ENCODE peak calls at places on chromosomes 4 and X, in seven cellular contexts. One of them, this sample, is unnamed.

GRCh38 chrX:19544693-19545305 is 29.5 kb upstream of the MAP3K15 start:
- DNase-seq in neural progenitor cell: peak; percentile 55
- DNase-seq in SK-N-SH: peak; percentile 76
- DNase-seq in MM.1S: peak; percentile 55
- DNase-seq in PC-3: peak; percentile 76
- DNase-seq in hepatocyte: peak; percentile 71
- DNase-seq in GM23248: peak; percentile 59
- DNase-seq in this sample: peak; percentile 58

GRCh38 chr4:12852338-12853307 is 631.5 kb downstream of the RAB28 start:
- DNase-seq in SK-N-SH: peak; percentile 32
- DNase-seq in PC-3: peak; percentile 73
- DNase-seq in neural progenitor cell: peak; percentile 73
- DNase-seq in GM23248: peak; percentile 81
- DNase-seq in hepatocyte: peak; percentile 83
- DNase-seq in MM.1S: peak; percentile 77
- DNase-seq in this sample: peak; percentile 44

GRCh38 chr4:110196871-110197420 is 1.5 kb downstream of the ELOVL6 start:
- DNase-seq in MM.1S: peak; percentile 51
- DNase-seq in hepatocyte: no peak
- DNase-seq in PC-3: peak; percentile 10
- DNase-seq in neural progenitor cell: peak; percentile 79
- DNase-seq in SK-N-SH: peak; percentile 75
- DNase-seq in GM23248: peak; percentile 70
- DNase-seq in this sample: peak; percentile 73

GRCh38 chr4:12911723-12912324 is 572.3 kb downstream of the RAB28 start:
- DNase-seq in neural progenitor cell: no peak
- DNase-seq in MM.1S: no peak
- DNase-seq in GM23248: no peak
- DNase-seq in PC-3: no peak
- DNase-seq in SK-N-SH: no peak
- DNase-seq in hepatocyte: no peak
- DNase-seq in this sample: no peak

GRCh38 chr4:154741877-154742851 is 1.6 kb upstream of the LRAT start:
- DNase-seq in hepatocyte: peak; percentile 32
- DNase-seq in MM.1S: no peak
- DNase-seq in GM23248: peak; percentile 14
- DNase-seq in neural progenitor cell: peak; percentile 89
- DNase-seq in PC-3: no peak
- DNase-seq in SK-N-SH: peak; percentile 30
- DNase-seq in this sample: no peak

GRCh38 chr4:76354517-76355473 is 48.3 kb downstream of the STBD1 start:
- DNase-seq in MM.1S: no peak
- DNase-seq in hepatocyte: no peak
- DNase-seq in PC-3: no peak
- DNase-seq in GM23248: no peak
- DNase-seq in neural progenitor cell: no peak
- DNase-seq in SK-N-SH: no peak
- DNase-seq in this sample: no peak

GRCh38 chrX:150200820-150201287 is 162.3 kb upstream of the MAMLD1 start:
- DNase-seq in hepatocyte: peak; percentile 71
- DNase-seq in PC-3: peak; percentile 98
- DNase-seq in neural progenitor cell: no peak
- DNase-seq in SK-N-SH: peak; percentile 26
- DNase-seq in MM.1S: no peak
- DNase-seq in GM23248: peak; percentile 97
- DNase-seq in this sample: no peak

GRCh38 chrX:12452268-12452667 is 314.0 kb downstream of the FRMPD4 start:
- DNase-seq in GM23248: no peak
- DNase-seq in neural progenitor cell: no peak
- DNase-seq in MM.1S: no peak
- DNase-seq in SK-N-SH: no peak
- DNase-seq in hepatocyte: no peak
- DNase-seq in PC-3: no peak
- DNase-seq in this sample: no peak

GRCh38 chrX:53268173-53268572 is 13.2 kb downstream of the IQSEC2 start:
- DNase-seq in MM.1S: no peak
- DNase-seq in PC-3: no peak
- DNase-seq in GM23248: no peak
- DNase-seq in SK-N-SH: no peak
- DNase-seq in hepatocyte: no peak
- DNase-seq in neural progenitor cell: no peak
- DNase-seq in this sample: no peak

GRCh38 chrX:68429216-68429615 is 4.1 kb downstream of the OPHN1 start:
- DNase-seq in hepatocyte: no peak
- DNase-seq in PC-3: peak; percentile 77
- DNase-seq in SK-N-SH: no peak
- DNase-seq in neural progenitor cell: no peak
- DNase-seq in MM.1S: no peak
- DNase-seq in GM23248: peak; percentile 80
- DNase-seq in this sample: no peak

GRCh38 chr4:175385797-175386196 is 426.3 kb downstream of the GPM6A start:
- DNase-seq in SK-N-SH: no peak
- DNase-seq in MM.1S: no peak
- DNase-seq in GM23248: peak; percentile 12
- DNase-seq in PC-3: no peak
- DNase-seq in hepatocyte: no peak
- DNase-seq in neural progenitor cell: no peak
- DNase-seq in this sample: no peak

GRCh38 chrX:141669689-141670088 is 28.9 kb downstream of the SPANXD start:
- DNase-seq in PC-3: no peak
- DNase-seq in SK-N-SH: no peak
- DNase-seq in GM23248: no peak
- DNase-seq in MM.1S: no peak
- DNase-seq in hepatocyte: no peak
- DNase-seq in neural progenitor cell: no peak
- DNase-seq in this sample: no peak

GRCh38 chr4:84221704-84222103 is 277.4 kb downstream of the NKX6-1 start:
- DNase-seq in SK-N-SH: no peak
- DNase-seq in PC-3: no peak
- DNase-seq in hepatocyte: no peak
- DNase-seq in GM23248: no peak
- DNase-seq in MM.1S: no peak
- DNase-seq in neural progenitor cell: no peak
- DNase-seq in this sample: no peak

GRCh38 chr4:94126669-94127068 is 81.0 kb upstream of the SMARCAD1 start:
- DNase-seq in GM23248: peak; percentile 2
- DNase-seq in MM.1S: peak; percentile 33
- DNase-seq in neural progenitor cell: peak; percentile 21
- DNase-seq in SK-N-SH: peak; percentile 40
- DNase-seq in PC-3: peak; percentile 14
- DNase-seq in hepatocyte: peak; percentile 16
- DNase-seq in this sample: no peak

GRCh38 chr4:55910140-55910539 is 38.6 kb upstream of the CEP135 start:
- DNase-seq in GM23248: peak; percentile 63
- DNase-seq in SK-N-SH: no peak
- DNase-seq in hepatocyte: no peak
- DNase-seq in MM.1S: no peak
- DNase-seq in neural progenitor cell: no peak
- DNase-seq in PC-3: peak; percentile 36
- DNase-seq in this sample: no peak

GRCh38 chrX:24672701-24673190 is 21.0 kb upstream of the POLA1 start:
- DNase-seq in SK-N-SH: no peak
- DNase-seq in PC-3: no peak
- DNase-seq in hepatocyte: peak; percentile 69
- DNase-seq in MM.1S: no peak
- DNase-seq in GM23248: no peak
- DNase-seq in neural progenitor cell: peak; percentile 85
- DNase-seq in this sample: no peak

GRCh38 chr4:7909966-7910720 is 29.5 kb downstream of the AFAP1 start:
- DNase-seq in hepatocyte: no peak
- DNase-seq in SK-N-SH: no peak
- DNase-seq in GM23248: peak; percentile 82
- DNase-seq in PC-3: peak; percentile 11
- DNase-seq in MM.1S: no peak
- DNase-seq in neural progenitor cell: peak; percentile 10
- DNase-seq in this sample: no peak
- TF ChIP-seq EZH2phosphoT487 in hepatocyte: no peak
- TF ChIP-seq EZH2phosphoT487 in SK-N-SH: no peak
- TF ChIP-seq EZH2phosphoT487 in GM23248: no peak
- TF ChIP-seq EZH2phosphoT487 in PC-3: no peak
- TF ChIP-seq EZH2phosphoT487 in MM.1S: no peak
- TF ChIP-seq EZH2phosphoT487 in neural progenitor cell: no peak
- TF ChIP-seq EZH2phosphoT487 in this sample: no peak

GRCh38 chr4:6010789-6011188 is 7.4 kb downstream of the C4orf50 start:
- DNase-seq in hepatocyte: no peak
- DNase-seq in SK-N-SH: no peak
- DNase-seq in MM.1S: no peak
- DNase-seq in neural progenitor cell: no peak
- DNase-seq in GM23248: no peak
- DNase-seq in PC-3: no peak
- DNase-seq in this sample: no peak
- TF ChIP-seq EZH2phosphoT487 in hepatocyte: no peak
- TF ChIP-seq EZH2phosphoT487 in SK-N-SH: no peak
- TF ChIP-seq EZH2phosphoT487 in MM.1S: no peak
- TF ChIP-seq EZH2phosphoT487 in neural progenitor cell: no peak
- TF ChIP-seq EZH2phosphoT487 in GM23248: no peak
- TF ChIP-seq EZH2phosphoT487 in PC-3: no peak
- TF ChIP-seq EZH2phosphoT487 in this sample: no peak

GRCh38 chr4:145709336-145709735 is 29.4 kb downstream of the C4orf51 start:
- DNase-seq in SK-N-SH: no peak
- DNase-seq in hepatocyte: no peak
- DNase-seq in GM23248: no peak
- DNase-seq in PC-3: no peak
- DNase-seq in MM.1S: peak; percentile 53
- DNase-seq in neural progenitor cell: no peak
- DNase-seq in this sample: no peak
- TF ChIP-seq EZH2phosphoT487 in SK-N-SH: no peak
- TF ChIP-seq EZH2phosphoT487 in hepatocyte: no peak
- TF ChIP-seq EZH2phosphoT487 in GM23248: no peak
- TF ChIP-seq EZH2phosphoT487 in PC-3: no peak
- TF ChIP-seq EZH2phosphoT487 in MM.1S: no peak
- TF ChIP-seq EZH2phosphoT487 in neural progenitor cell: no peak
- TF ChIP-seq EZH2phosphoT487 in this sample: no peak

DNA sequence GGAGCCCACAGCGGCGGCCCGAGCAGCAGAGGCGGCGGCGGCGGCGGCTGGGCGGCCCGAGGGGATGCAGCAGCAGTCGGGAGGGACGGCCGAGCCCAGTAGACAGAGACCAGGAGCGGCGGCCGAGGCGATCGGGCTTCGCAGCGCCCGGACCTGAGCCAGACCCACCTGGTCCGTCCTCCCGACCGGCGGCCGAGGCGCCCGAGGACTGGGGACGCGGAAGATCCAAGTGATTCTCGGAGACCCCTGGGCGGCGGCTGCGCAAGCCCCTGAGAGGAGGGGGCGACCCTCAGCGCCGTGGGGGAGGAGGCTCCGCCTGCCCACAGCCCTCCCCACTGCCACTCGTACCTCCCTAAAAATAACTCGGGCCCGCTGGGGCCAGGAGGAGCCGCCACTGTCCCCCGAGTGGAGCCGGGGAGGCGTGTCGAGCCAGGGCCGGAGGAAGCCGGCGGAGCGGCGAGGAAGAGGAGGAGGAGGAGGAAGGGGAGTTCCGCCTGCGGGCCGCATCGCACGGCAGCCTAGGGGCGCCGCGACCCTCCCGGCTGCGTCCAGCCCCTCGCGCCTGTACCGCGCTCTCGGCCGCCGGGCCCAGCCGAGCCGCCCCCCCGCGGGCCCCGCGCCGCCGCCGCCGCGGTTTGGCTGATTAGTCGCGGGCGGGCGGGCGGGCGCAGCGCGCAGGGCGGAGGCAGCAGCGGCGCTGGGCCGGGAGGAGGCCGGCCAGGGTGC is 690 bp downstream of the RAPGEF2 start:
- DNase-seq in GM23248: peak; percentile 80
- DNase-seq in MM.1S: peak; percentile 55
- DNase-seq in PC-3: peak; percentile 22
- DNase-seq in hepatocyte: peak; percentile 73
- DNase-seq in SK-N-SH: peak; percentile 82
- DNase-seq in neural progenitor cell: peak; percentile 78
- DNase-seq in this sample: peak; percentile 30
- TF ChIP-seq EZH2phosphoT487 in GM23248: no peak
- TF ChIP-seq EZH2phosphoT487 in MM.1S: no peak
- TF ChIP-seq EZH2phosphoT487 in PC-3: no peak
- TF ChIP-seq EZH2phosphoT487 in hepatocyte: no peak
- TF ChIP-seq EZH2phosphoT487 in SK-N-SH: no peak
- TF ChIP-seq EZH2phosphoT487 in neural progenitor cell: no peak
- TF ChIP-seq EZH2phosphoT487 in this sample: no peak

DNA sequence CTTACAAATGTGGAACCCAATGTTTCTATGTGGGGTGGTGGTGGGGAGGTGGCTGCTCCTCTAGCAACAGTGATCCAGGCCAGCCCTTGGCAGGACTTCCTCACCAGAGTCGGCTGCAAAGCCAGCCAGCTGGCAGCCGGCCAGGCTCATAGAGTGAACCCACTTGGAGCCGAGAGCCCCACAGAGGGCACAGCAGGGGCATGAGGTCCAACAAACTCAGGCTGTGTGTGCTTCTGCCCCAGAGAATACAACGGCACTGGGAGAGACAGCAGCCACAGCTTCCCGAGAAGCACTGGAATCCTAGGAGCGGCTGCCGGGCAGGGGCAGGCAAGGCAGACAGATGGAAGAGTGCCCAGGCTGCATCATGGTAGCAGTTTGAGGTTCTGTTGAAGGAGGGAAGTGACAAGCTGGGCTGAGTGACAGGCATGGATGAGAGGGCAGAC is 23.5 kb upstream of the SOWAHD start:
- DNase-seq in hepatocyte: no peak
- DNase-seq in MM.1S: no peak
- DNase-seq in GM23248: peak; percentile 26
- DNase-seq in SK-N-SH: peak; percentile 35
- DNase-seq in PC-3: no peak
- DNase-seq in neural progenitor cell: no peak
- DNase-seq in this sample: no peak
- TF ChIP-seq EZH2phosphoT487 in hepatocyte: no peak
- TF ChIP-seq EZH2phosphoT487 in MM.1S: no peak
- TF ChIP-seq EZH2phosphoT487 in GM23248: no peak
- TF ChIP-seq EZH2phosphoT487 in SK-N-SH: no peak
- TF ChIP-seq EZH2phosphoT487 in PC-3: no peak
- TF ChIP-seq EZH2phosphoT487 in neural progenitor cell: no peak
- TF ChIP-seq EZH2phosphoT487 in this sample: no peak

GRCh38 chr4:130576218-130576617 is 1480.3 kb downstream of the C4orf33 start:
- DNase-seq in hepatocyte: no peak
- DNase-seq in MM.1S: no peak
- DNase-seq in SK-N-SH: peak; percentile 28
- DNase-seq in GM23248: no peak
- DNase-seq in neural progenitor cell: peak; percentile 8
- DNase-seq in PC-3: no peak
- DNase-seq in this sample: no peak
- TF ChIP-seq EZH2phosphoT487 in hepatocyte: no peak
- TF ChIP-seq EZH2phosphoT487 in MM.1S: no peak
- TF ChIP-seq EZH2phosphoT487 in SK-N-SH: no peak
- TF ChIP-seq EZH2phosphoT487 in GM23248: no peak
- TF ChIP-seq EZH2phosphoT487 in neural progenitor cell: no peak
- TF ChIP-seq EZH2phosphoT487 in PC-3: no peak
- TF ChIP-seq EZH2phosphoT487 in this sample: no peak

GRCh38 chr4:42371306-42372063 is 25.8 kb upstream of the SHISA3 start:
- DNase-seq in SK-N-SH: peak; percentile 77
- DNase-seq in MM.1S: peak; percentile 59
- DNase-seq in neural progenitor cell: peak; percentile 29
- DNase-seq in hepatocyte: peak; percentile 57
- DNase-seq in PC-3: peak; percentile 77
- DNase-seq in GM23248: peak; percentile 61
- DNase-seq in this sample: peak; percentile 63
- TF ChIP-seq EZH2phosphoT487 in SK-N-SH: no peak
- TF ChIP-seq EZH2phosphoT487 in MM.1S: no peak
- TF ChIP-seq EZH2phosphoT487 in neural progenitor cell: no peak
- TF ChIP-seq EZH2phosphoT487 in hepatocyte: no peak
- TF ChIP-seq EZH2phosphoT487 in PC-3: no peak
- TF ChIP-seq EZH2phosphoT487 in GM23248: no peak
- TF ChIP-seq EZH2phosphoT487 in this sample: no peak

DNA sequence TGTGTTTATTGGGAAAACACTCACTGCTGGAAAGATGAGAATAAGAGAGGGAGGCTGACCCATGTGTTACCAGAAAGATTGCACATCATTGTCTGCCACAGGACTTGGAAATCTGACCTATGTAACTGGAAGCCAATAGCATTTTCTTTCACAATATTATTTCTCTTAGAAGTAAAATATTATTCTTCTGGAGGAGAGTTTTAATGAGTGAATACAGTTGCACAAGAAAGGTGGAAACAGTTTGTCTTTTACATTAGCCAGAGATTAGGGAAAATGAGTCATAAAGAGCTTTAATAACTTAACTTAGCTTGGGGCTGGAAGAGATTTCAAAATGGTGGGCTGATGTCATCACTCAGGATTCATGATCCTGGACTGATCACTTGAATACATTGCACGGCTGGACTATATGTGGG is 31.5 kb upstream of the LNX1 start:
- DNase-seq in hepatocyte: peak; percentile 24
- DNase-seq in GM23248: peak; percentile 89
- DNase-seq in MM.1S: no peak
- DNase-seq in SK-N-SH: no peak
- DNase-seq in neural progenitor cell: no peak
- DNase-seq in PC-3: no peak
- DNase-seq in this sample: no peak
- TF ChIP-seq EZH2phosphoT487 in hepatocyte: no peak
- TF ChIP-seq EZH2phosphoT487 in GM23248: peak; percentile 29
- TF ChIP-seq EZH2phosphoT487 in MM.1S: no peak
- TF ChIP-seq EZH2phosphoT487 in SK-N-SH: no peak
- TF ChIP-seq EZH2phosphoT487 in neural progenitor cell: no peak
- TF ChIP-seq EZH2phosphoT487 in PC-3: no peak
- TF ChIP-seq EZH2phosphoT487 in this sample: no peak

This sample was measured in OCI-LY7.